ENCODE peak calls at places on chromosome 17, in seven cellular contexts. S is CD8-positive, alpha-beta T cell; U is neural progenitor cell; O is AG04450; D is progenitor cell of endocrine pancreas; N is GM12865; L is breast epithelium. R is an unnamed sample.

GRCh38 chr17:66507103-66507923 is 204.9 kb downstream of the PRKCA start:
- DNase-seq in S (no peak), U (no peak), O (no peak), D (no peak), N (no peak), L (no peak), R (no peak)

GRCh38 chr17:12549499-12549901 is 116.2 kb upstream of the MYOCD start:
- DNase-seq in S (no peak), U (no peak), O (no peak), D (no peak), N (no peak), L (no peak), R (no peak)

GRCh38 chr17:7041607-7042506 is 2.0 kb downstream of the SLC16A11 start:
- DNase-seq in S (peak), U (peak), O (no peak), D (no peak), N (no peak), L (no peak), R (no peak)

GRCh38 chr17:9401434-9401833 is 174.2 kb downstream of the STX8 start:
- DNase-seq in S (no peak), U (no peak), O (peak), D (no peak), N (no peak), L (no peak), R (no peak)

GRCh38 chr17:74646231-74646630 is 22.7 kb upstream of the CD300E start:
- DNase-seq in S (no peak), U (no peak), O (no peak), D (no peak), N (peak), L (no peak), R (no peak)

GRCh38 chr17:58587713-58588117 is 73.3 kb upstream of the MTMR4 start:
- DNase-seq in S (peak), U (peak), O (no peak), D (peak), N (peak), L (peak), R (peak)

GRCh38 chr17:15882777-15883176 is 62.2 kb upstream of the ADORA2B start:
- DNase-seq in S (no peak), U (no peak), O (no peak), D (no peak), N (no peak), L (no peak), R (no peak)

GRCh38 chr17:5011928-5012327 is 14.2 kb downstream of the KIF1C start:
- DNase-seq in S (no peak), U (no peak), O (no peak), D (no peak), N (peak), L (no peak), R (no peak)

GRCh38 chr17:50841277-50841948 is 6.0 kb downstream of the WFIKKN2 start:
- DNase-seq in S (no peak), U (no peak), O (no peak), D (no peak), N (no peak), L (no peak), R (no peak)

GRCh38 chr17:81447331-81447933 is 52.2 kb downstream of the BAHCC1 start:
- DNase-seq in S (no peak), U (no peak), O (no peak), D (no peak), N (no peak), L (no peak), R (no peak)

GRCh38 chr17:17191346-17191792 is 14.8 kb downstream of the PLD6 start:
- DNase-seq in S (no peak), U (no peak), O (peak), D (no peak), N (no peak), L (no peak), R (no peak)

GRCh38 chr17:65191805-65192740 is 54.9 kb downstream of the RGS9 start:
- DNase-seq in S (no peak), U (no peak), O (no peak), D (no peak), N (peak), L (no peak), R (no peak)

GRCh38 chr17:81924557-81925532 is 2.7 kb downstream of the MAFG start:
- DNase-seq in S (no peak), U (peak), O (no peak), D (no peak), N (no peak), L (no peak), R (no peak)

GRCh38 chr17:79936661-79937434 is 97.6 kb upstream of the CBX4 start:
- DNase-seq in S (no peak), U (no peak), O (no peak), D (no peak), N (peak), L (no peak), R (no peak)

GRCh38 chr17:61416540-61417363 is 17.1 kb downstream of the TBX2 start:
- DNase-seq in S (peak), U (peak), O (no peak), D (peak), N (peak), L (peak), R (peak)

GRCh38 chr17:18141210-18141803 is 32.8 kb downstream of the MYO15A start:
- DNase-seq in S (peak), U (peak), O (no peak), D (no peak), N (peak), L (no peak), R (no peak)

GRCh38 chr17:44360826-44361225 is 2.8 kb downstream of the FAM171A2 start:
- DNase-seq in S (no peak), U (peak), O (peak), D (no peak), N (no peak), L (no peak), R (no peak)

GRCh38 chr17:78522031-78522809 is 55.0 kb downstream of the DNAH17 start:
- DNase-seq in S (no peak), U (no peak), O (no peak), D (no peak), N (no peak), L (no peak), R (no peak)

GRCh38 chr17:49549311-49549605 is 26.4 kb upstream of the NXPH3 start:
- DNase-seq in S (no peak), U (no peak), O (no peak), D (no peak), N (no peak), L (no peak), R (no peak)

GRCh38 chr17:62987136-62987535 is 21.1 kb downstream of the TANC2 start:
- DNase-seq in S (no peak), U (peak), O (no peak), D (no peak), N (no peak), L (no peak), R (no peak)

GRCh38 chr17:78992542-78993212 is 13.0 kb upstream of the LGALS3BP start:
- DNase-seq in S (no peak), U (no peak), O (no peak), D (no peak), N (no peak), L (peak), R (no peak)

GRCh38 chr17:68089881-68090280 is 54.3 kb downstream of the KPNA2 start:
- DNase-seq in S (peak), U (no peak), O (no peak), D (no peak), N (peak), L (no peak), R (peak)

GRCh38 chr17:78040561-78041400 is 82.3 kb downstream of the TNRC6C start:
- DNase-seq in S (peak), U (no peak), O (no peak), D (no peak), N (peak), L (peak), R (peak)

GRCh38 chr17:48439875-48440505 is 10.0 kb upstream of the SKAP1 start:
- DNase-seq in S (peak), U (no peak), O (no peak), D (no peak), N (peak), L (no peak), R (no peak)

GRCh38 chr17:42667088-42667951 is 8.2 kb downstream of the TUBG2 start:
- DNase-seq in S (no peak), U (no peak), O (no peak), D (no peak), N (no peak), L (peak), R (no peak)

GRCh38 chr17:74361613-74362391 is at the start of gene BTBD17:
- DNase-seq in S (peak), U (peak), O (no peak), D (peak), N (peak), L (no peak), R (no peak)

GRCh38 chr17:4607773-4608187 is 23.5 kb downstream of the SMTNL2 start:
- DNase-seq in S (no peak), U (no peak), O (no peak), D (no peak), N (no peak), L (no peak), R (peak)

GRCh38 chr17:12730931-12731521 is 58.3 kb upstream of the ARHGAP44 start:
- DNase-seq in S (no peak), U (peak), O (no peak), D (peak), N (no peak), L (peak), R (no peak)

GRCh38 chr17:74282587-74283370 is 8.7 kb downstream of the DNAI2 start:
- DNase-seq in S (peak), U (no peak), O (no peak), D (no peak), N (peak), L (no peak), R (peak)

GRCh38 chr17:47917581-47917980 is 21.5 kb downstream of the SP2 start:
- DNase-seq in S (no peak), U (no peak), O (no peak), D (no peak), N (no peak), L (no peak), R (no peak)

GRCh38 chr17:18033442-18034099 is 5.4 kb downstream of the ATPAF2 start:
- DNase-seq in S (peak), U (peak), O (peak), D (no peak), N (peak), L (no peak), R (no peak)

GRCh38 chr17:75191584-75191983 is 8.8 kb upstream of the SUMO2 start:
- DNase-seq in S (no peak), U (no peak), O (no peak), D (no peak), N (no peak), L (no peak), R (no peak)

GRCh38 chr17:30084773-30085172 is 31.8 kb upstream of the NSRP1 start:
- DNase-seq in S (no peak), U (no peak), O (no peak), D (no peak), N (no peak), L (no peak), R (no peak)

GRCh38 chr17:80474231-80474932 is 2.0 kb downstream of the NPTX1 start:
- DNase-seq in S (no peak), U (peak), O (no peak), D (no peak), N (peak), L (no peak), R (no peak)

GRCh38 chr17:83181991-83182619 is 102.7 kb downstream of the METRNL start:
- DNase-seq in S (peak), U (no peak), O (no peak), D (no peak), N (no peak), L (peak), R (peak)

GRCh38 chr17:49703557-49704277 is 4.0 kb downstream of the SLC35B1 start:
- DNase-seq in S (no peak), U (peak), O (no peak), D (no peak), N (peak), L (no peak), R (no peak)

GRCh38 chr17:63768433-63768832 is 5.0 kb downstream of the CCDC47 start:
- DNase-seq in S (no peak), U (peak), O (no peak), D (no peak), N (no peak), L (no peak), R (no peak)

GRCh38 chr17:77863814-77864161 is 94.7 kb upstream of the TNRC6C start:
- DNase-seq in S (no peak), U (no peak), O (no peak), D (no peak), N (peak), L (no peak), R (no peak)

GRCh38 chr17:46772013-46772878 is 46.2 kb downstream of the WNT3 start:
- DNase-seq in S (no peak), U (peak), O (no peak), D (no peak), N (no peak), L (no peak), R (no peak)

GRCh38 chr17:81049973-81050551 is 15.1 kb downstream of the BAIAP2 start:
- DNase-seq in S (no peak), U (no peak), O (no peak), D (no peak), N (peak), L (peak), R (peak)

GRCh38 chr17:36118477-36119353 is 15.1 kb downstream of the CCL4 start:
- DNase-seq in S (no peak), U (no peak), O (no peak), D (no peak), N (no peak), L (no peak), R (no peak)
- TF ChIP-seq CTCF in S (no peak), U (no peak), O (no peak), D (no peak), N (no peak), L (no peak), R (no peak)

GRCh38 chr17:31508310-31509094 is 117.0 kb downstream of the RAB11FIP4 start:
- DNase-seq in S (peak), U (peak), O (no peak), D (no peak), N (peak), L (no peak), R (no peak)
- TF ChIP-seq CTCF in S (peak), U (peak), O (peak), D (peak), N (peak), L (peak), R (peak)

GRCh38 chr17:76365256-76365903 is 11.7 kb upstream of the PRPSAP1 start:
- DNase-seq in S (no peak), U (peak), O (no peak), D (no peak), N (peak), L (no peak), R (no peak)
- TF ChIP-seq CTCF in S (no peak), U (peak), O (no peak), D (peak), N (peak), L (no peak), R (peak)

DNA sequence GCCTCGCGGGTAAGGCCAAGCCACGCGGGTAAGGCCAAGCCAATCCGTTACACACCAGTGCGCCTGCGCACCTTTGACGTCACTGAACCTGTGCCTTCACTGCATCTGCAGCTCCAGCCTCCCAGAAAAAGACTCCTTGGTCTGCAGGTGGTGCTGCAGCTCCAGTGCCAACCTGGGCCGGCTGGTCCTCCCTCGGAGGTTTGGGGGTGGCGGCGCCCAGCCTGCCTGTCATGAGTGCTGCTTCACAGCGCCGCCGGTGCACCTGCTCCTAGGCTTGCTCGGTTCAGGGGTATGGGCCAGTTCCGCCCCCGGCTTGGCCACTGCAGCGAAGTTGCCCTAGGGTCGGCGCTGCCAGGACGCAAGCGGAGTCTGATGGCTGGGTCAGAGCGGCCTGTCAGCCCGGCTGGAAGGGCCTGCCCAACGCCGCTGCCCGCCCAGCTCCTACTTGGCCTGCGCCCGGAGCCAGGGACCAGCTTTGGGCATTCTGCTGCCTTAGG is 146.6 kb downstream of the USP22 start:
- DNase-seq in S (peak), U (no peak), O (no peak), D (no peak), N (peak), L (no peak), R (no peak)
- TF ChIP-seq CTCF in S (no peak), U (no peak), O (no peak), D (no peak), N (no peak), L (no peak), R (no peak)

GRCh38 chr17:59853168-59853918 is 39.4 kb downstream of the TUBD1 start:
- DNase-seq in S (peak), U (peak), O (peak), D (no peak), N (peak), L (peak), R (no peak)
- TF ChIP-seq CTCF in S (no peak), U (peak), O (peak), D (peak), N (peak), L (peak), R (peak)